ENCODE peak calls at places on chromosomes 12 and 14, in ten cellular contexts. One of them, this sample, is unnamed.

GRCh38 chr12:12398026-12398859 is 41.4 kb downstream of the BORCS5 start:
- DNase-seq in IMR-90: peak; percentile 97
- DNase-seq in psoas muscle: peak; percentile 71
- DNase-seq in ovary: peak; percentile 74
- DNase-seq in CD4-positive, alpha-beta memory T cell: no peak
- DNase-seq in upper lobe of left lung: peak; percentile 65
- DNase-seq in H7: no peak
- DNase-seq in prostate gland: peak; percentile 42
- DNase-seq in bronchial epithelial cell: peak; percentile 99
- DNase-seq in transverse colon: peak; percentile 30
- DNase-seq in this sample: no peak

GRCh38 chr14:39469094-39469710 is 37.0 kb upstream of the FBXO33 start:
- DNase-seq in IMR-90: no peak
- DNase-seq in psoas muscle: no peak
- DNase-seq in ovary: no peak
- DNase-seq in CD4-positive, alpha-beta memory T cell: no peak
- DNase-seq in upper lobe of left lung: peak; percentile 22
- DNase-seq in H7: no peak
- DNase-seq in prostate gland: no peak
- DNase-seq in bronchial epithelial cell: no peak
- DNase-seq in transverse colon: peak; percentile 26
- DNase-seq in this sample: no peak

GRCh38 chr12:55073043-55074022 is 52.9 kb upstream of the OR9K2 start:
- DNase-seq in IMR-90: peak; percentile 70
- DNase-seq in psoas muscle: peak; percentile 77
- DNase-seq in ovary: peak; percentile 75
- DNase-seq in CD4-positive, alpha-beta memory T cell: peak; percentile 71
- DNase-seq in upper lobe of left lung: peak; percentile 63
- DNase-seq in H7: peak; percentile 53
- DNase-seq in prostate gland: peak; percentile 50
- DNase-seq in bronchial epithelial cell: peak; percentile 58
- DNase-seq in transverse colon: peak; percentile 72
- DNase-seq in this sample: peak; percentile 59

GRCh38 chr12:28536088-28536487 is 345.8 kb downstream of the CCDC91 start:
- DNase-seq in IMR-90: peak; percentile 85
- DNase-seq in psoas muscle: no peak
- DNase-seq in ovary: no peak
- DNase-seq in CD4-positive, alpha-beta memory T cell: no peak
- DNase-seq in upper lobe of left lung: no peak
- DNase-seq in H7: no peak
- DNase-seq in prostate gland: no peak
- DNase-seq in bronchial epithelial cell: peak; percentile 43
- DNase-seq in transverse colon: no peak
- DNase-seq in this sample: no peak

GRCh38 chr14:85634205-85634604 is 104.3 kb downstream of the FLRT2 start:
- DNase-seq in IMR-90: no peak
- DNase-seq in psoas muscle: no peak
- DNase-seq in ovary: no peak
- DNase-seq in CD4-positive, alpha-beta memory T cell: no peak
- DNase-seq in upper lobe of left lung: no peak
- DNase-seq in H7: no peak
- DNase-seq in prostate gland: no peak
- DNase-seq in bronchial epithelial cell: peak; percentile 55
- DNase-seq in transverse colon: no peak
- DNase-seq in this sample: no peak

GRCh38 chr14:51818748-51819386 is 41.5 kb upstream of the GNG2 start:
- DNase-seq in IMR-90: no peak
- DNase-seq in psoas muscle: no peak
- DNase-seq in ovary: no peak
- DNase-seq in CD4-positive, alpha-beta memory T cell: no peak
- DNase-seq in upper lobe of left lung: no peak
- DNase-seq in H7: no peak
- DNase-seq in prostate gland: no peak
- DNase-seq in bronchial epithelial cell: no peak
- DNase-seq in transverse colon: no peak
- DNase-seq in this sample: no peak

GRCh38 chr12:77830502-77830901 is at the start of gene NAV3:
- DNase-seq in IMR-90: no peak
- DNase-seq in psoas muscle: no peak
- DNase-seq in ovary: no peak
- DNase-seq in CD4-positive, alpha-beta memory T cell: no peak
- DNase-seq in upper lobe of left lung: no peak
- DNase-seq in H7: no peak
- DNase-seq in prostate gland: no peak
- DNase-seq in bronchial epithelial cell: no peak
- DNase-seq in transverse colon: no peak
- DNase-seq in this sample: no peak

GRCh38 chr14:24011051-24011450 is 22.3 kb downstream of the DHRS4L2 start:
- DNase-seq in IMR-90: no peak
- DNase-seq in psoas muscle: no peak
- DNase-seq in ovary: no peak
- DNase-seq in CD4-positive, alpha-beta memory T cell: no peak
- DNase-seq in upper lobe of left lung: no peak
- DNase-seq in H7: no peak
- DNase-seq in prostate gland: no peak
- DNase-seq in bronchial epithelial cell: no peak
- DNase-seq in transverse colon: no peak
- DNase-seq in this sample: no peak

GRCh38 chr12:115172521-115172920 is 488.5 kb upstream of the TBX3 start:
- DNase-seq in IMR-90: peak; percentile 92
- DNase-seq in psoas muscle: no peak
- DNase-seq in ovary: no peak
- DNase-seq in CD4-positive, alpha-beta memory T cell: no peak
- DNase-seq in upper lobe of left lung: no peak
- DNase-seq in H7: no peak
- DNase-seq in prostate gland: no peak
- DNase-seq in bronchial epithelial cell: no peak
- DNase-seq in transverse colon: no peak
- DNase-seq in this sample: no peak

GRCh38 chr14:103128631-103129300 is 5.5 kb downstream of the TNFAIP2 start:
- DNase-seq in IMR-90: no peak
- DNase-seq in psoas muscle: peak; percentile 62
- DNase-seq in ovary: peak; percentile 47
- DNase-seq in CD4-positive, alpha-beta memory T cell: no peak
- DNase-seq in upper lobe of left lung: no peak
- DNase-seq in H7: peak; percentile 50
- DNase-seq in prostate gland: no peak
- DNase-seq in bronchial epithelial cell: peak; percentile 35
- DNase-seq in transverse colon: no peak
- DNase-seq in this sample: no peak

GRCh38 chr14:103127861-103128598 is 4.8 kb downstream of the TNFAIP2 start:
- DNase-seq in IMR-90: no peak
- DNase-seq in psoas muscle: peak; percentile 43
- DNase-seq in ovary: peak; percentile 40
- DNase-seq in CD4-positive, alpha-beta memory T cell: no peak
- DNase-seq in upper lobe of left lung: no peak
- DNase-seq in H7: peak; percentile 51
- DNase-seq in prostate gland: no peak
- DNase-seq in bronchial epithelial cell: no peak
- DNase-seq in transverse colon: no peak
- DNase-seq in this sample: no peak

GRCh38 chr14:103130965-103131364 is 7.7 kb downstream of the TNFAIP2 start:
- DNase-seq in IMR-90: peak; percentile 90
- DNase-seq in psoas muscle: peak; percentile 58
- DNase-seq in ovary: peak; percentile 82
- DNase-seq in CD4-positive, alpha-beta memory T cell: no peak
- DNase-seq in upper lobe of left lung: no peak
- DNase-seq in H7: peak; percentile 46
- DNase-seq in prostate gland: peak; percentile 84
- DNase-seq in bronchial epithelial cell: peak; percentile 56
- DNase-seq in transverse colon: no peak
- DNase-seq in this sample: no peak

GRCh38 chr14:103130017-103130764 is 6.9 kb downstream of the TNFAIP2 start:
- DNase-seq in IMR-90: no peak
- DNase-seq in psoas muscle: no peak
- DNase-seq in ovary: peak; percentile 42
- DNase-seq in CD4-positive, alpha-beta memory T cell: no peak
- DNase-seq in upper lobe of left lung: no peak
- DNase-seq in H7: peak; percentile 50
- DNase-seq in prostate gland: no peak
- DNase-seq in bronchial epithelial cell: no peak
- DNase-seq in transverse colon: no peak
- DNase-seq in this sample: no peak

GRCh38 chr14:103129301-103130016 is 6.2 kb downstream of the TNFAIP2 start:
- DNase-seq in IMR-90: no peak
- DNase-seq in psoas muscle: peak; percentile 44
- DNase-seq in ovary: peak; percentile 40
- DNase-seq in CD4-positive, alpha-beta memory T cell: no peak
- DNase-seq in upper lobe of left lung: no peak
- DNase-seq in H7: peak; percentile 53
- DNase-seq in prostate gland: no peak
- DNase-seq in bronchial epithelial cell: no peak
- DNase-seq in transverse colon: no peak
- DNase-seq in this sample: no peak
- H3K36me3 ChIP-seq in IMR-90: no peaks in the 10 kb centered on the region
- H3K36me3 ChIP-seq in psoas muscle: peaks cover 53% of the 10 kb centered on the region
- H3K36me3 ChIP-seq in ovary: no peaks in the 10 kb centered on the region
- H3K36me3 ChIP-seq in CD4-positive, alpha-beta memory T cell: no peaks in the 10 kb centered on the region
- H3K36me3 ChIP-seq in upper lobe of left lung: peaks cover 28% of the 10 kb centered on the region
- H3K36me3 ChIP-seq in H7: peaks cover 5% of the 10 kb centered on the region
- H3K36me3 ChIP-seq in prostate gland: no peaks in the 10 kb centered on the region
- H3K36me3 ChIP-seq in bronchial epithelial cell: no peaks in the 10 kb centered on the region
- H3K36me3 ChIP-seq in transverse colon: no peaks in the 10 kb centered on the region
- H3K36me3 ChIP-seq in this sample: no peaks in the 10 kb centered on the region

DNA sequence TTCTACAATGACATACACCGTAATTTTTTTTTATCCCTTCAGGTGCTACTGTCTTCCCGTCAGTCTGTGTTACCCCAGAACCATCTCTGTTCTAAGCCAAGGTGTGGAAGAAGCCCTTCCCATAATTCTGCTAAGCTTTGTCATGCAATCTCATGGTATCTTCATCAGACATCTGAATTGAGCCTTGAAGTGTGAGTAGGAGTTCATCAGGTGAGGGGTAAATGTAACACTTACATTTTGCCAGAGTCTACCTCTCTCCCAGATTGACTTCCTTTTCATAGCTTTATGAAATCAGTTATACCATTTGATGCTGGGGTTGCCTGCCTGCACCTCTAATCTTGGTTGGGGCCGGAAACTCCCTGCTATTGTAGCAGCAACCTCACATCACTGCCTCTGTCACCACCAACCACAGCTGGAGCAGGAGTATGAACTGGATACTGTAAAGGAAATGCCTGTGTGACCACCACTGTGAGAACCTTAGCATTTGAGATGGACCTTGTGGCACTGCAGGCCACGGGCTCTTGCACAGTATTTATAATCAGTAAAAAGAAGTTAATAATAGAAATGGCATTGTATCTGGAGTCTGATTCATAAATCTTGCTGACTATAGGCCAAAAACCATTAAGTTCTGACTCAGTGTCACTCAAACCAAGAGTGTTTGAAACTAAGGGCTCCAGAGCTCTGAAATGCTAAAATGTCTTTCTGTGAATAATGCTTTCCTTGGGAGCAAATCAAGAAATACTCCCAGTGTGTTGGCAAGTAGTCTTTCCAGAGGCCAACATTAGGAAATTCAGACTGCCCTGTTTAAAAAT is 58.6 kb upstream of the STK38L start:
- DNase-seq in IMR-90: peak; percentile 91
- DNase-seq in psoas muscle: no peak
- DNase-seq in ovary: no peak
- DNase-seq in CD4-positive, alpha-beta memory T cell: peak; percentile 4
- DNase-seq in upper lobe of left lung: no peak
- DNase-seq in H7: no peak
- DNase-seq in prostate gland: no peak
- DNase-seq in bronchial epithelial cell: no peak
- DNase-seq in transverse colon: no peak
- DNase-seq in this sample: peak; percentile 34
- H3K36me3 ChIP-seq in IMR-90: no peaks in the 10 kb centered on the region
- H3K36me3 ChIP-seq in psoas muscle: no peaks in the 10 kb centered on the region
- H3K36me3 ChIP-seq in ovary: no peaks in the 10 kb centered on the region
- H3K36me3 ChIP-seq in CD4-positive, alpha-beta memory T cell: no peaks in the 10 kb centered on the region
- H3K36me3 ChIP-seq in upper lobe of left lung: no peaks in the 10 kb centered on the region
- H3K36me3 ChIP-seq in H7: no peaks in the 10 kb centered on the region
- H3K36me3 ChIP-seq in prostate gland: no peaks in the 10 kb centered on the region
- H3K36me3 ChIP-seq in bronchial epithelial cell: no peaks in the 10 kb centered on the region
- H3K36me3 ChIP-seq in transverse colon: no peaks in the 10 kb centered on the region
- H3K36me3 ChIP-seq in this sample: no peaks in the 10 kb centered on the region

GRCh38 chr14:78758333-78758732 is 588.2 kb downstream of the NRXN3 start:
- DNase-seq in IMR-90: peak; percentile 17
- DNase-seq in psoas muscle: no peak
- DNase-seq in ovary: no peak
- DNase-seq in CD4-positive, alpha-beta memory T cell: no peak
- DNase-seq in upper lobe of left lung: no peak
- DNase-seq in H7: peak; percentile 20
- DNase-seq in prostate gland: no peak
- DNase-seq in bronchial epithelial cell: peak; percentile 63
- DNase-seq in transverse colon: no peak
- DNase-seq in this sample: no peak

GRCh38 chr14:78752789-78753188 is 582.6 kb downstream of the NRXN3 start:
- DNase-seq in IMR-90: no peak
- DNase-seq in psoas muscle: no peak
- DNase-seq in ovary: no peak
- DNase-seq in CD4-positive, alpha-beta memory T cell: no peak
- DNase-seq in upper lobe of left lung: no peak
- DNase-seq in H7: no peak
- DNase-seq in prostate gland: no peak
- DNase-seq in bronchial epithelial cell: no peak
- DNase-seq in transverse colon: peak; percentile 14
- DNase-seq in this sample: no peak

GRCh38 chr14:78754059-78754458 is 583.9 kb downstream of the NRXN3 start:
- DNase-seq in IMR-90: no peak
- DNase-seq in psoas muscle: no peak
- DNase-seq in ovary: no peak
- DNase-seq in CD4-positive, alpha-beta memory T cell: no peak
- DNase-seq in upper lobe of left lung: no peak
- DNase-seq in H7: no peak
- DNase-seq in prostate gland: no peak
- DNase-seq in bronchial epithelial cell: no peak
- DNase-seq in transverse colon: no peak
- DNase-seq in this sample: no peak
- H3K36me3 ChIP-seq in IMR-90: no peaks in the 10 kb centered on the region
- H3K36me3 ChIP-seq in psoas muscle: no peaks in the 10 kb centered on the region
- H3K36me3 ChIP-seq in ovary: no peaks in the 10 kb centered on the region
- H3K36me3 ChIP-seq in CD4-positive, alpha-beta memory T cell: no peaks in the 10 kb centered on the region
- H3K36me3 ChIP-seq in upper lobe of left lung: no peaks in the 10 kb centered on the region
- H3K36me3 ChIP-seq in H7: no peaks in the 10 kb centered on the region
- H3K36me3 ChIP-seq in prostate gland: no peaks in the 10 kb centered on the region
- H3K36me3 ChIP-seq in bronchial epithelial cell: no peaks in the 10 kb centered on the region
- H3K36me3 ChIP-seq in transverse colon: no peaks in the 10 kb centered on the region
- H3K36me3 ChIP-seq in this sample: no peaks in the 10 kb centered on the region

DNA sequence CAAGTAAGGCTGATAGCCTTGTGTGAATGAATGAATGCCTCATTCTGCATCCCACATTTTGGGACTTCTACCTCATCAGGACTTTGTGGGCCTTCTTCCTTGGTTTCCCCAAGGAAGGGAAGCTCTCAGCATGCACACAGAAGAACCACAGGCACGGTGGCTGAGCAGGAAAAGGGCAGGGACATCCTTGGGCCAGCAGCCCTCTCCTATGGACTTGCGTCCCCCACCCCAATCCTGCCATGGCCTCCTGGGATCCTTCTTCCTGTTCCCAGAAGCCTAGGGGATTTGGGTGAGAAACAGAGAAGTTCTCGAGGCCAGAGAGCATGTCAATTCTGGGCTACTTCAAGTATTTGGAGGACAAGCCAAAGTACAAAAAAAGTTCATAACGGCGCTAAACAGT is 69.7 kb downstream of the LGMN start:
- DNase-seq in IMR-90: no peak
- DNase-seq in psoas muscle: no peak
- DNase-seq in ovary: no peak
- DNase-seq in CD4-positive, alpha-beta memory T cell: no peak
- DNase-seq in upper lobe of left lung: no peak
- DNase-seq in H7: no peak
- DNase-seq in prostate gland: no peak
- DNase-seq in bronchial epithelial cell: no peak
- DNase-seq in transverse colon: no peak
- DNase-seq in this sample: no peak
- H3K36me3 ChIP-seq in IMR-90: peaks cover 35% of the 10 kb centered on the region
- H3K36me3 ChIP-seq in psoas muscle: no peaks in the 10 kb centered on the region
- H3K36me3 ChIP-seq in ovary: no peaks in the 10 kb centered on the region
- H3K36me3 ChIP-seq in CD4-positive, alpha-beta memory T cell: peaks cover 53% of the 10 kb centered on the region
- H3K36me3 ChIP-seq in upper lobe of left lung: peaks cover 29% of the 10 kb centered on the region
- H3K36me3 ChIP-seq in H7: no peaks in the 10 kb centered on the region
- H3K36me3 ChIP-seq in prostate gland: no peaks in the 10 kb centered on the region
- H3K36me3 ChIP-seq in bronchial epithelial cell: peaks cover 2% of the 10 kb centered on the region
- H3K36me3 ChIP-seq in transverse colon: no peaks in the 10 kb centered on the region
- H3K36me3 ChIP-seq in this sample: peaks cover 41% of the 10 kb centered on the region

This sample was measured in naive thymus-derived CD4-positive, alpha-beta T cell.